ENCODE peak calls at places on chromosomes 5 and 9, in eight cellular contexts. N, Z, V, H, T, M, D and I are unnamed samples.

GRCh38 chr5:95555553-95555952 is 652 bp downstream of the ARSK start:
- DNase-seq in N (no peak), Z (no peak), V (no peak), H (no peak), T (no peak), M (no peak), D (no peak), I (no peak)

GRCh38 chr5:111113678-111114077 is 21.5 kb downstream of the WDR36 start:
- DNase-seq in N (no peak), Z (no peak), V (no peak), H (no peak), T (no peak), M (no peak), D (no peak), I (no peak)

GRCh38 chr5:179475956-179476355 is 74.4 kb upstream of the RUFY1 start:
- DNase-seq in N (no peak), Z (no peak), V (no peak), H (no peak), T (no peak), M (no peak), D (no peak), I (no peak)

GRCh38 chr9:86036555-86036954 is 62.8 kb downstream of the GOLM1 start:
- DNase-seq in N (peak), Z (no peak), V (peak), H (no peak), T (no peak), M (no peak), D (no peak), I (no peak)

GRCh38 chr5:81778642-81779041 is 27.7 kb upstream of the SSBP2 start:
- DNase-seq in N (no peak), Z (no peak), V (no peak), H (no peak), T (no peak), M (no peak), D (no peak), I (no peak)

GRCh38 chr5:172293054-172293744 is 9.6 kb upstream of the UBTD2 start:
- DNase-seq in N (peak), Z (peak), V (peak), H (peak), T (peak), M (peak), D (peak), I (peak)

GRCh38 chr9:35680331-35681105 is 6.8 kb downstream of the CA9 start:
- DNase-seq in N (no peak), Z (no peak), V (no peak), H (no peak), T (peak), M (no peak), D (no peak), I (no peak)

GRCh38 chr5:127683006-127683405 is 20.2 kb upstream of the CCDC192 start:
- DNase-seq in N (no peak), Z (no peak), V (no peak), H (no peak), T (no peak), M (peak), D (no peak), I (no peak)

GRCh38 chr9:77433675-77434445 is 214.3 kb downstream of the GNA14 start:
- DNase-seq in N (peak), Z (peak), V (peak), H (no peak), T (peak), M (no peak), D (peak), I (peak)

GRCh38 chr9:128162215-128163026 is 2.4 kb downstream of the BBLN start:
- DNase-seq in N (no peak), Z (no peak), V (no peak), H (no peak), T (no peak), M (no peak), D (peak), I (no peak)

GRCh38 chr5:143094087-143094511 is 309.4 kb downstream of the NR3C1 start:
- DNase-seq in N (no peak), Z (no peak), V (no peak), H (no peak), T (peak), M (no peak), D (no peak), I (no peak)

GRCh38 chr5:174145821-174146220 is 100.3 kb downstream of the NSG2 start:
- DNase-seq in N (peak), Z (no peak), V (no peak), H (no peak), T (no peak), M (no peak), D (no peak), I (no peak)

GRCh38 chr5:172624083-172624995 is 16.7 kb upstream of the NEURL1B start:
- DNase-seq in N (no peak), Z (no peak), V (no peak), H (no peak), T (no peak), M (peak), D (no peak), I (no peak)

GRCh38 chr5:172931001-172931536 is 28.2 kb upstream of the RPL26L1 start:
- DNase-seq in N (no peak), Z (no peak), V (no peak), H (peak), T (peak), M (no peak), D (no peak), I (no peak)

GRCh38 chr5:126970517-126971017 is 59.8 kb downstream of the MARCHF3 start:
- DNase-seq in N (no peak), Z (no peak), V (no peak), H (peak), T (peak), M (no peak), D (no peak), I (no peak)

GRCh38 chr5:73792687-73793320 is 166.8 kb downstream of the ARHGEF28 start:
- DNase-seq in N (no peak), Z (peak), V (peak), H (no peak), T (peak), M (peak), D (peak), I (peak)

GRCh38 chr9:138102246-138103051 is 224.9 kb downstream of the CACNA1B start:
- DNase-seq in N (no peak), Z (no peak), V (no peak), H (no peak), T (no peak), M (no peak), D (no peak), I (no peak)

GRCh38 chr9:90441814-90442213 is 200.8 kb downstream of the DIRAS2 start:
- DNase-seq in N (no peak), Z (no peak), V (no peak), H (no peak), T (no peak), M (no peak), D (no peak), I (no peak)

GRCh38 chr5:112800901-112801300 is 60.2 kb upstream of the SRP19 start:
- DNase-seq in N (no peak), Z (no peak), V (no peak), H (no peak), T (no peak), M (no peak), D (no peak), I (no peak)

GRCh38 chr9:122218070-122218884 is 10.5 kb downstream of the LHX6 start:
- DNase-seq in N (no peak), Z (no peak), V (no peak), H (no peak), T (no peak), M (no peak), D (no peak), I (peak)

GRCh38 chr9:136484153-136485048 is 1.6 kb upstream of the SEC16A start:
- DNase-seq in N (peak), Z (peak), V (no peak), H (no peak), T (no peak), M (peak), D (peak), I (peak)

GRCh38 chr5:87121315-87122170 is 146.1 kb upstream of the RASA1 start:
- DNase-seq in N (no peak), Z (peak), V (no peak), H (peak), T (peak), M (no peak), D (no peak), I (peak)

GRCh38 chr5:38616061-38616460 is 59.6 kb upstream of the LIFR start:
- DNase-seq in N (no peak), Z (no peak), V (no peak), H (no peak), T (peak), M (no peak), D (no peak), I (no peak)

GRCh38 chr5:149618581-149619248 is 37.4 kb downstream of the ARHGEF37 start:
- DNase-seq in N (no peak), Z (no peak), V (peak), H (no peak), T (peak), M (no peak), D (no peak), I (no peak)

GRCh38 chr9:98097836-98098235 is 21.2 kb downstream of the TRIM14 start:
- DNase-seq in N (peak), Z (no peak), V (peak), H (no peak), T (no peak), M (peak), D (no peak), I (peak)

GRCh38 chr5:106862450-106863193 is 808.1 kb downstream of the EFNA5 start:
- DNase-seq in N (peak), Z (no peak), V (no peak), H (no peak), T (peak), M (no peak), D (no peak), I (no peak)

GRCh38 chr5:132055441-132055807 is 5.0 kb upstream of the IL3 start:
- DNase-seq in N (no peak), Z (no peak), V (no peak), H (no peak), T (no peak), M (no peak), D (no peak), I (no peak)

GRCh38 chr5:65334077-65334476 is 147.6 kb downstream of the ADAMTS6 start:
- DNase-seq in N (peak), Z (no peak), V (peak), H (no peak), T (no peak), M (no peak), D (no peak), I (no peak)